ENCODE peak calls at places on chromosomes 11 and 22, in four cellular contexts. C is spleen, F is HAP-1, O is hippocampal formation. P is an unnamed sample.

GRCh38 chr11:127651175-127651887 is 650.8 kb upstream of the KIRREL3 start:
- DNase-seq in C (no peak), F (no peak), O (no peak), P (no peak)

GRCh38 chr22:49307870-49308269 is 519.8 kb downstream of the BRD1 start:
- DNase-seq in C (peak; percentile 67), F (no peak), O (no peak), P (no peak)

GRCh38 chr11:88402784-88403183 is 65.2 kb upstream of the CTSC start:
- DNase-seq in C (no peak), F (no peak), O (no peak), P (no peak)

GRCh38 chr11:12102588-12103410 is 7.6 kb upstream of the MICAL2 start:
- DNase-seq in C (no peak), F (no peak), O (no peak), P (no peak)

GRCh38 chr11:105975128-105975527 is 46.9 kb downstream of the MSANTD4 start:
- DNase-seq in C (no peak), F (no peak), O (no peak), P (no peak)

GRCh38 chr11:93652161-93652597 is 9.3 kb upstream of the CEP295 start:
- DNase-seq in C (no peak), F (peak; percentile 44), O (peak; percentile 21), P (no peak)

GRCh38 chr22:39598017-39598965 is 27.7 kb downstream of the CACNA1I start:
- DNase-seq in C (peak; percentile 84), F (peak; percentile 32), O (no peak), P (no peak)

GRCh38 chr11:126355926-126356897 is 726 bp downstream of the ST3GAL4 start:
- DNase-seq in C (peak; percentile 85), F (no peak), O (peak; percentile 63), P (peak; percentile 65)

GRCh38 chr22:49667236-49667635 is 160.4 kb downstream of the BRD1 start:
- DNase-seq in C (peak; percentile 77), F (no peak), O (no peak), P (no peak)

GRCh38 chr11:46680815-46681214 is 19.6 kb downstream of the ARHGAP1 start:
- DNase-seq in C (peak; percentile 70), F (no peak), O (no peak), P (no peak)

GRCh38 chr11:129131361-129131760 is 60.8 kb downstream of the ARHGAP32 start:
- DNase-seq in C (no peak), F (no peak), O (no peak), P (no peak)

GRCh38 chr11:129613076-129613475 is 202.6 kb upstream of the TMEM45B start:
- DNase-seq in C (no peak), F (no peak), O (no peak), P (no peak)

GRCh38 chr11:97110376-97110775 is 720.6 kb downstream of the JRKL start:
- DNase-seq in C (no peak), F (no peak), O (no peak), P (no peak)

GRCh38 chr22:31680764-31681624 is 19.0 kb upstream of the PISD start:
- DNase-seq in C (no peak), F (no peak), O (no peak), P (no peak)

GRCh38 chr22:44199164-44199563 is 18.4 kb downstream of the PARVG start:
- DNase-seq in C (no peak), F (no peak), O (no peak), P (no peak)

GRCh38 chr22:43035250-43035649 is 20.3 kb upstream of the PACSIN2 start:
- DNase-seq in C (no peak), F (no peak), O (no peak), P (no peak)

GRCh38 chr11:65043881-65044501 is 3.0 kb downstream of the SAC3D1 start:
- DNase-seq in C (peak; percentile 78), F (no peak), O (peak; percentile 5), P (no peak)

GRCh38 chr11:132072880-132073213 is 702.4 kb downstream of the NTM start:
- DNase-seq in C (no peak), F (no peak), O (no peak), P (no peak)

GRCh38 chr22:42500164-42500835 is 19.3 kb downstream of the RRP7A start:
- DNase-seq in C (peak; percentile 95), F (no peak), O (peak; percentile 57), P (peak; percentile 81)

GRCh38 chr11:118621071-118621815 is 13.8 kb downstream of the PHLDB1 start:
- DNase-seq in C (peak; percentile 87), F (peak; percentile 89), O (peak; percentile 87), P (peak; percentile 85)

GRCh38 chr11:65304110-65304509 is 10.6 kb upstream of the CDC42EP2 start:
- DNase-seq in C (no peak), F (no peak), O (no peak), P (no peak)

GRCh38 chr11:113458189-113458588 is 17.0 kb downstream of the DRD2 start:
- DNase-seq in C (no peak), F (no peak), O (no peak), P (no peak)

GRCh38 chr11:118658372-118659313 is 20.8 kb downstream of the TREH start:
- DNase-seq in C (no peak), F (no peak), O (no peak), P (no peak)